ENCODE peak calls at places on chromosomes 7 and 10, in nine cellular contexts. W is effector CD4-positive, alpha-beta T cell; U is aorta; B is NCI-H774; E is left cardiac atrium; Q is Right ventricle myocardium inferior; C is tibial artery; Y is KBM-7; H is activated T-helper 9 cell treated with anti-CD3 and anti-CD28 coated beads, Interleukin-2, amount 50 U/mL, for 16 hours. V is an unnamed sample.

GRCh38 chr10:101071266-101071884 is 9.6 kb downstream of the KAZALD1 start:
- DNase-seq in H (no peak), W (no peak), U (peak; percentile 79), B (no peak), E (no peak), C (peak; percentile 53), Y (peak; percentile 96), Q (no peak), V (no peak)

GRCh38 chr7:78125884-78126283 is 327.3 kb downstream of the PHTF2 start:
- DNase-seq in Y (no peak), H (no peak), Q (no peak), W (no peak), B (peak; percentile 61), C (no peak), U (no peak), E (no peak), V (no peak)

GRCh38 chr10:91856637-91857036 is 52.6 kb downstream of the FGFBP3 start:
- DNase-seq in E (no peak), U (no peak), B (no peak), Q (no peak), C (no peak), H (no peak), Y (no peak), W (no peak), V (no peak)

GRCh38 chr7:122038904-122039303 is 105.1 kb downstream of the AASS start:
- DNase-seq in U (no peak), Y (no peak), Q (no peak), E (no peak), B (no peak), W (no peak), C (no peak), H (no peak), V (no peak)

GRCh38 chr7:6588566-6588965 is 1.3 kb upstream of the INTS15 start:
- DNase-seq in H (no peak), B (no peak), C (no peak), Q (no peak), W (no peak), Y (no peak), E (no peak), U (no peak), V (no peak)

GRCh38 chr10:128000660-128001059 is 93.8 kb downstream of the PTPRE start:
- DNase-seq in B (no peak), W (no peak), Q (no peak), H (no peak), C (no peak), Y (no peak), U (no peak), E (peak; percentile 63), V (peak; percentile 23)

GRCh38 chr7:1192171-1192676 is 32.2 kb upstream of the ZFAND2A start:
- DNase-seq in W (no peak), Q (no peak), E (no peak), H (no peak), B (no peak), U (no peak), C (no peak), Y (peak; percentile 84), V (peak; percentile 44)

GRCh38 chr7:73987298-73987697 is 40.7 kb upstream of the ELN start:
- DNase-seq in C (no peak), E (no peak), U (no peak), Y (no peak), H (no peak), B (no peak), W (no peak), Q (no peak), V (no peak)

GRCh38 chr10:59285073-59285472 is 77.3 kb downstream of the FAM13C start:
- DNase-seq in H (no peak), Q (no peak), E (no peak), B (no peak), C (no peak), U (no peak), Y (no peak), W (no peak), V (no peak)

GRCh38 chr10:79336739-79337138 is 10.5 kb upstream of the PPIF start:
- DNase-seq in C (no peak), W (no peak), U (peak; percentile 32), E (peak; percentile 3), Q (no peak), H (no peak), Y (no peak), B (no peak), V (no peak)

GRCh38 chr7:27155816-27156507 is 513 bp downstream of the HOXA7 start:
- DNase-seq in U (no peak), E (no peak), W (no peak), Q (peak; percentile 62), Y (peak; percentile 74), B (no peak), C (no peak), H (no peak), V (no peak)

V was measured in kidney epithelial cell.